ENCODE peak calls at places on chromosomes 2 and 18, in eight cellular contexts. One of them, this sample, is unnamed.

GRCh38 chr18:986071-986470 is 81.4 kb downstream of the ADCYAP1 start:
- DNase-seq in GM23248: no peak
- DNase-seq in adrenal gland: no peak
- DNase-seq in fibroblast of mammary gland: no peak
- DNase-seq in colonic mucosa: no peak
- DNase-seq in choroid plexus epithelial cell: no peak
- DNase-seq in mammary epithelial cell: no peak
- DNase-seq in right cardiac atrium: no peak
- DNase-seq in this sample: peak

GRCh38 chr2:119233326-119234020 is 9.8 kb downstream of the STEAP3 start:
- DNase-seq in choroid plexus epithelial cell: peak
- DNase-seq in adrenal gland: no peak
- DNase-seq in colonic mucosa: no peak
- DNase-seq in mammary epithelial cell: peak
- DNase-seq in right cardiac atrium: no peak
- DNase-seq in GM23248: peak
- DNase-seq in fibroblast of mammary gland: peak
- DNase-seq in this sample: no peak

GRCh38 chr2:8860239-8860638 is 22.8 kb upstream of the KIDINS220 start:
- DNase-seq in mammary epithelial cell: peak
- DNase-seq in adrenal gland: no peak
- DNase-seq in fibroblast of mammary gland: no peak
- DNase-seq in colonic mucosa: no peak
- DNase-seq in right cardiac atrium: no peak
- DNase-seq in GM23248: peak
- DNase-seq in choroid plexus epithelial cell: peak
- DNase-seq in this sample: no peak

GRCh38 chr18:8803063-8803795 is 97.9 kb downstream of the MTCL1 start:
- DNase-seq in right cardiac atrium: no peak
- DNase-seq in choroid plexus epithelial cell: no peak
- DNase-seq in adrenal gland: no peak
- DNase-seq in mammary epithelial cell: no peak
- DNase-seq in GM23248: no peak
- DNase-seq in colonic mucosa: no peak
- DNase-seq in fibroblast of mammary gland: no peak
- DNase-seq in this sample: no peak

GRCh38 chr18:58263055-58263732 is 219.2 kb downstream of the NEDD4L start:
- DNase-seq in fibroblast of mammary gland: peak
- DNase-seq in colonic mucosa: no peak
- DNase-seq in mammary epithelial cell: peak
- DNase-seq in adrenal gland: no peak
- DNase-seq in right cardiac atrium: no peak
- DNase-seq in choroid plexus epithelial cell: no peak
- DNase-seq in GM23248: no peak
- DNase-seq in this sample: no peak

GRCh38 chr18:53625997-53626599 is 598.4 kb downstream of the MBD2 start:
- DNase-seq in adrenal gland: no peak
- DNase-seq in GM23248: no peak
- DNase-seq in right cardiac atrium: no peak
- DNase-seq in fibroblast of mammary gland: no peak
- DNase-seq in mammary epithelial cell: no peak
- DNase-seq in choroid plexus epithelial cell: no peak
- DNase-seq in colonic mucosa: no peak
- DNase-seq in this sample: no peak

GRCh38 chr2:241269707-241270520 is 45.6 kb downstream of the HDLBP start:
- DNase-seq in choroid plexus epithelial cell: no peak
- DNase-seq in adrenal gland: no peak
- DNase-seq in GM23248: peak
- DNase-seq in colonic mucosa: no peak
- DNase-seq in right cardiac atrium: no peak
- DNase-seq in mammary epithelial cell: no peak
- DNase-seq in fibroblast of mammary gland: no peak
- DNase-seq in this sample: no peak

GRCh38 chr2:174344716-174345472 is 10.1 kb downstream of the SP9 start:
- DNase-seq in fibroblast of mammary gland: peak
- DNase-seq in right cardiac atrium: no peak
- DNase-seq in colonic mucosa: no peak
- DNase-seq in GM23248: peak
- DNase-seq in mammary epithelial cell: peak
- DNase-seq in choroid plexus epithelial cell: peak
- DNase-seq in adrenal gland: no peak
- DNase-seq in this sample: no peak

GRCh38 chr2:97950329-97951154 is 45.2 kb downstream of the TMEM131 start:
- DNase-seq in adrenal gland: no peak
- DNase-seq in mammary epithelial cell: peak
- DNase-seq in GM23248: peak
- DNase-seq in fibroblast of mammary gland: peak
- DNase-seq in colonic mucosa: no peak
- DNase-seq in choroid plexus epithelial cell: peak
- DNase-seq in right cardiac atrium: no peak
- DNase-seq in this sample: no peak

GRCh38 chr2:61536723-61537581 is 1.2 kb downstream of the XPO1 start:
- DNase-seq in colonic mucosa: peak
- DNase-seq in right cardiac atrium: peak
- DNase-seq in fibroblast of mammary gland: peak
- DNase-seq in choroid plexus epithelial cell: peak
- DNase-seq in GM23248: peak
- DNase-seq in mammary epithelial cell: peak
- DNase-seq in adrenal gland: peak
- DNase-seq in this sample: peak

GRCh38 chr2:240233891-240234502 is 93.5 kb upstream of the OTOS start:
- DNase-seq in mammary epithelial cell: no peak
- DNase-seq in right cardiac atrium: peak
- DNase-seq in colonic mucosa: peak
- DNase-seq in adrenal gland: peak
- DNase-seq in fibroblast of mammary gland: no peak
- DNase-seq in choroid plexus epithelial cell: no peak
- DNase-seq in GM23248: no peak
- DNase-seq in this sample: no peak

GRCh38 chr2:217868911-217869334 is 133.9 kb downstream of the TNS1 start:
- DNase-seq in right cardiac atrium: no peak
- DNase-seq in mammary epithelial cell: no peak
- DNase-seq in GM23248: peak
- DNase-seq in adrenal gland: peak
- DNase-seq in colonic mucosa: no peak
- DNase-seq in choroid plexus epithelial cell: no peak
- DNase-seq in fibroblast of mammary gland: peak
- DNase-seq in this sample: no peak

GRCh38 chr2:235690082-235690808 is 196.4 kb downstream of the AGAP1 start:
- DNase-seq in choroid plexus epithelial cell: no peak
- DNase-seq in GM23248: no peak
- DNase-seq in colonic mucosa: peak
- DNase-seq in right cardiac atrium: no peak
- DNase-seq in adrenal gland: no peak
- DNase-seq in mammary epithelial cell: no peak
- DNase-seq in fibroblast of mammary gland: no peak
- DNase-seq in this sample: no peak
- H3K4me3 ChIP-seq in choroid plexus epithelial cell: no peak
- H3K4me3 ChIP-seq in GM23248: no peak
- H3K4me3 ChIP-seq in colonic mucosa: no peak
- H3K4me3 ChIP-seq in right cardiac atrium: no peak
- H3K4me3 ChIP-seq in adrenal gland: no peak
- H3K4me3 ChIP-seq in mammary epithelial cell: no peak
- H3K4me3 ChIP-seq in fibroblast of mammary gland: no peak
- H3K4me3 ChIP-seq in this sample: no peak

GRCh38 chr2:216149741-216150140 is 40.6 kb downstream of the XRCC5 start:
- DNase-seq in fibroblast of mammary gland: peak
- DNase-seq in choroid plexus epithelial cell: peak
- DNase-seq in colonic mucosa: no peak
- DNase-seq in adrenal gland: no peak
- DNase-seq in mammary epithelial cell: no peak
- DNase-seq in GM23248: peak
- DNase-seq in right cardiac atrium: no peak
- DNase-seq in this sample: no peak

GRCh38 chr2:216148983-216149382 is 39.8 kb downstream of the XRCC5 start:
- DNase-seq in GM23248: no peak
- DNase-seq in fibroblast of mammary gland: no peak
- DNase-seq in adrenal gland: no peak
- DNase-seq in mammary epithelial cell: no peak
- DNase-seq in right cardiac atrium: no peak
- DNase-seq in colonic mucosa: no peak
- DNase-seq in choroid plexus epithelial cell: no peak
- DNase-seq in this sample: no peak

GRCh38 chr2:216147172-216148131 is 38.3 kb downstream of the XRCC5 start:
- DNase-seq in mammary epithelial cell: no peak
- DNase-seq in fibroblast of mammary gland: no peak
- DNase-seq in right cardiac atrium: no peak
- DNase-seq in GM23248: no peak
- DNase-seq in adrenal gland: no peak
- DNase-seq in colonic mucosa: no peak
- DNase-seq in choroid plexus epithelial cell: no peak
- DNase-seq in this sample: no peak

GRCh38 chr2:216155954-216156353 is 46.8 kb downstream of the XRCC5 start:
- DNase-seq in GM23248: no peak
- DNase-seq in colonic mucosa: no peak
- DNase-seq in right cardiac atrium: no peak
- DNase-seq in fibroblast of mammary gland: no peak
- DNase-seq in choroid plexus epithelial cell: no peak
- DNase-seq in adrenal gland: no peak
- DNase-seq in mammary epithelial cell: no peak
- DNase-seq in this sample: no peak

GRCh38 chr2:216151313-216152030 is 42.3 kb downstream of the XRCC5 start:
- DNase-seq in fibroblast of mammary gland: peak
- DNase-seq in colonic mucosa: no peak
- DNase-seq in adrenal gland: no peak
- DNase-seq in GM23248: peak
- DNase-seq in right cardiac atrium: no peak
- DNase-seq in choroid plexus epithelial cell: peak
- DNase-seq in mammary epithelial cell: no peak
- DNase-seq in this sample: no peak
- H3K4me3 ChIP-seq in fibroblast of mammary gland: no peak
- H3K4me3 ChIP-seq in colonic mucosa: no peak
- H3K4me3 ChIP-seq in adrenal gland: no peak
- H3K4me3 ChIP-seq in GM23248: no peak
- H3K4me3 ChIP-seq in right cardiac atrium: no peak
- H3K4me3 ChIP-seq in choroid plexus epithelial cell: no peak
- H3K4me3 ChIP-seq in mammary epithelial cell: no peak
- H3K4me3 ChIP-seq in this sample: no peak

GRCh38 chr18:55322176-55322735 is 265.7 kb downstream of the TCF4 start:
- DNase-seq in colonic mucosa: peak
- DNase-seq in GM23248: peak
- DNase-seq in right cardiac atrium: peak
- DNase-seq in fibroblast of mammary gland: peak
- DNase-seq in mammary epithelial cell: peak
- DNase-seq in choroid plexus epithelial cell: peak
- DNase-seq in adrenal gland: peak
- DNase-seq in this sample: peak
- H3K4me3 ChIP-seq in colonic mucosa: peak
- H3K4me3 ChIP-seq in GM23248: peak
- H3K4me3 ChIP-seq in right cardiac atrium: peak
- H3K4me3 ChIP-seq in fibroblast of mammary gland: peak
- H3K4me3 ChIP-seq in mammary epithelial cell: peak
- H3K4me3 ChIP-seq in choroid plexus epithelial cell: peak
- H3K4me3 ChIP-seq in adrenal gland: peak
- H3K4me3 ChIP-seq in this sample: peak

DNA sequence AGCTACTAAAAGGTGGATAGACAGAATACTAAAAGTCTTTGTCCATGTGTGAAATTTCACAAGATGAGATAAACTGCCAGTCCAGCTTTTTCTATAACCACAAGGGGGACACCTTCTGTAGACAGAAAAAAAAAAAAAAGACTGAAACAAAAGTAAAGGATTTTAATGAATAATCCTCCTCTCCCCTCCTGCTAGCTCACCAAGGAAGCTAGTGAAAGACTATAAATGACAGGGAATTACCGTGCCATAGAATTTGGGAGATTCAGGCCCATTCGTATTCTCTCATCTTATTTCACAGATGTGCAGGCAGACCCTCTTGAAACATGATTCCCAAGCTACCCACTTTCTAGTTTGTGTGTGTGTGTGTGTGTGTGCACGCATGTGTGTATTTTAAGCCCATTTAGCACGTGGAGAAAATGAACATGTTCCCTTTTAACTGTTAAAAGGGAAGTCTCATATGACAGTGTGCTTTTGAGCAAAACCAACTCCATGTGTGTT is 36.3 kb upstream of the SLC8A1 start:
- DNase-seq in adrenal gland: no peak
- DNase-seq in GM23248: peak
- DNase-seq in right cardiac atrium: no peak
- DNase-seq in fibroblast of mammary gland: peak
- DNase-seq in mammary epithelial cell: peak
- DNase-seq in colonic mucosa: no peak
- DNase-seq in choroid plexus epithelial cell: peak
- DNase-seq in this sample: no peak
- H3K4me3 ChIP-seq in adrenal gland: no peak
- H3K4me3 ChIP-seq in GM23248: no peak
- H3K4me3 ChIP-seq in right cardiac atrium: peak
- H3K4me3 ChIP-seq in fibroblast of mammary gland: no peak
- H3K4me3 ChIP-seq in mammary epithelial cell: no peak
- H3K4me3 ChIP-seq in colonic mucosa: no peak
- H3K4me3 ChIP-seq in choroid plexus epithelial cell: no peak
- H3K4me3 ChIP-seq in this sample: no peak

GRCh38 chr2:96239745-96240264 is 26.0 kb downstream of the TMEM127 start:
- DNase-seq in mammary epithelial cell: no peak
- DNase-seq in colonic mucosa: no peak
- DNase-seq in adrenal gland: no peak
- DNase-seq in right cardiac atrium: no peak
- DNase-seq in choroid plexus epithelial cell: no peak
- DNase-seq in fibroblast of mammary gland: no peak
- DNase-seq in GM23248: no peak
- DNase-seq in this sample: no peak
- H3K4me3 ChIP-seq in mammary epithelial cell: no peak
- H3K4me3 ChIP-seq in colonic mucosa: no peak
- H3K4me3 ChIP-seq in adrenal gland: no peak
- H3K4me3 ChIP-seq in right cardiac atrium: no peak
- H3K4me3 ChIP-seq in choroid plexus epithelial cell: no peak
- H3K4me3 ChIP-seq in fibroblast of mammary gland: no peak
- H3K4me3 ChIP-seq in GM23248: no peak
- H3K4me3 ChIP-seq in this sample: no peak

DNA sequence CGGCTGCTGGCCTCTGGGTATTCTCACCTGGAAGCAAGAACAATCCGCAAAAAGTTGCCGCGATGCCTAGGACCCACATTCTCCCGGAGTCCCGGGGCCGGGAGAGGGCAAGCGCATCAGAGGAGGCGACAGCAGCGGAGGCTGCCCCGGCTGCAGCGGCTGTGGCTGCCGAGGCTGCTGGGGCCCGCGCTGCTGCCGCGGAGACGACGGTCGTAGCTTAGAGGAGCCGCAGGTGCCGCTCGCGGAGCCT is 226 bp downstream of the LYPD1 start:
- DNase-seq in fibroblast of mammary gland: no peak
- DNase-seq in choroid plexus epithelial cell: no peak
- DNase-seq in right cardiac atrium: peak
- DNase-seq in colonic mucosa: peak
- DNase-seq in mammary epithelial cell: peak
- DNase-seq in adrenal gland: no peak
- DNase-seq in GM23248: peak
- DNase-seq in this sample: no peak
- H3K4me3 ChIP-seq in fibroblast of mammary gland: no peak
- H3K4me3 ChIP-seq in choroid plexus epithelial cell: peak
- H3K4me3 ChIP-seq in right cardiac atrium: peak
- H3K4me3 ChIP-seq in colonic mucosa: peak
- H3K4me3 ChIP-seq in mammary epithelial cell: peak
- H3K4me3 ChIP-seq in adrenal gland: peak
- H3K4me3 ChIP-seq in GM23248: peak
- H3K4me3 ChIP-seq in this sample: peak

This sample was measured in MG63.